ENCODE peak calls at places on chromosome 16, in five cellular contexts. One of them, this sample, is unnamed.

GRCh38 chr16:57192146-57192545 is 6.0 kb downstream of the RSPRY1 start:
- DNase-seq in neural progenitor cell: no peak
- DNase-seq in ovary: no peak
- DNase-seq in right lobe of liver: no peak
- DNase-seq in body of pancreas: no peak
- DNase-seq in this sample: no peak

GRCh38 chr16:645852-646678 is 3.1 kb upstream of the WDR90 start:
- DNase-seq in neural progenitor cell: no peak
- DNase-seq in ovary: no peak
- DNase-seq in right lobe of liver: peak
- DNase-seq in body of pancreas: peak
- DNase-seq in this sample: peak

GRCh38 chr16:53081686-53082407 is 27.1 kb downstream of the CHD9 start:
- DNase-seq in neural progenitor cell: no peak
- DNase-seq in ovary: no peak
- DNase-seq in right lobe of liver: no peak
- DNase-seq in body of pancreas: no peak
- DNase-seq in this sample: no peak

GRCh38 chr16:27464663-27465482 is 62.9 kb downstream of the IL21R start:
- DNase-seq in neural progenitor cell: no peak
- DNase-seq in ovary: no peak
- DNase-seq in right lobe of liver: no peak
- DNase-seq in body of pancreas: no peak
- DNase-seq in this sample: no peak

GRCh38 chr16:50881331-50881830 is 139.5 kb downstream of the CYLD start:
- DNase-seq in neural progenitor cell: peak
- DNase-seq in ovary: no peak
- DNase-seq in right lobe of liver: no peak
- DNase-seq in body of pancreas: no peak
- DNase-seq in this sample: no peak

GRCh38 chr16:4094138-4094773 is 22.0 kb downstream of the ADCY9 start:
- DNase-seq in neural progenitor cell: peak
- DNase-seq in ovary: no peak
- DNase-seq in right lobe of liver: peak
- DNase-seq in body of pancreas: no peak
- DNase-seq in this sample: no peak

GRCh38 chr16:15970202-15970601 is 20.8 kb downstream of the ABCC1 start:
- DNase-seq in neural progenitor cell: peak
- DNase-seq in ovary: no peak
- DNase-seq in right lobe of liver: no peak
- DNase-seq in body of pancreas: no peak
- DNase-seq in this sample: no peak

GRCh38 chr16:72474511-72475123 is 302.7 kb upstream of the PMFBP1 start:
- DNase-seq in neural progenitor cell: no peak
- DNase-seq in ovary: no peak
- DNase-seq in right lobe of liver: no peak
- DNase-seq in body of pancreas: no peak
- DNase-seq in this sample: no peak

GRCh38 chr16:15654591-15654990 is 4.5 kb downstream of the NDE1 start:
- DNase-seq in neural progenitor cell: no peak
- DNase-seq in ovary: no peak
- DNase-seq in right lobe of liver: no peak
- DNase-seq in body of pancreas: no peak
- DNase-seq in this sample: no peak

GRCh38 chr16:78789556-78789955 is 690.1 kb downstream of the WWOX start:
- DNase-seq in neural progenitor cell: no peak
- DNase-seq in ovary: no peak
- DNase-seq in right lobe of liver: no peak
- DNase-seq in body of pancreas: no peak
- DNase-seq in this sample: no peak

GRCh38 chr16:85327731-85328664 is 215.7 kb upstream of the CIBAR2 start:
- DNase-seq in neural progenitor cell: peak
- DNase-seq in ovary: no peak
- DNase-seq in right lobe of liver: no peak
- DNase-seq in body of pancreas: no peak
- DNase-seq in this sample: peak

GRCh38 chr16:19008245-19008644 is 24.5 kb downstream of the TMC7 start:
- DNase-seq in neural progenitor cell: peak
- DNase-seq in ovary: no peak
- DNase-seq in right lobe of liver: no peak
- DNase-seq in body of pancreas: no peak
- DNase-seq in this sample: no peak

GRCh38 chr16:89326721-89327120 is 109.2 kb downstream of the ZNF778 start:
- DNase-seq in neural progenitor cell: no peak
- DNase-seq in ovary: peak
- DNase-seq in right lobe of liver: no peak
- DNase-seq in body of pancreas: peak
- DNase-seq in this sample: peak

GRCh38 chr16:67173323-67173722 is 3.0 kb downstream of the NOL3 start:
- DNase-seq in neural progenitor cell: no peak
- DNase-seq in ovary: no peak
- DNase-seq in right lobe of liver: no peak
- DNase-seq in body of pancreas: no peak
- DNase-seq in this sample: no peak
- H3K27ac ChIP-seq in neural progenitor cell: no peak
- H3K27ac ChIP-seq in ovary: no peak
- H3K27ac ChIP-seq in right lobe of liver: peak
- H3K27ac ChIP-seq in body of pancreas: peak
- H3K27ac ChIP-seq in this sample: peak

GRCh38 chr16:54933281-54934150 is 2.9 kb downstream of the IRX5 start:
- DNase-seq in neural progenitor cell: peak
- DNase-seq in ovary: no peak
- DNase-seq in right lobe of liver: no peak
- DNase-seq in body of pancreas: no peak
- DNase-seq in this sample: peak
- H3K4me3 ChIP-seq in neural progenitor cell: peak
- H3K4me3 ChIP-seq in ovary: no peak
- H3K4me3 ChIP-seq in right lobe of liver: no peak
- H3K4me3 ChIP-seq in body of pancreas: no peak
- H3K4me3 ChIP-seq in this sample: peak

GRCh38 chr16:74499114-74499513 is 77.8 kb upstream of the CLEC18B start:
- DNase-seq in neural progenitor cell: no peak
- DNase-seq in ovary: no peak
- DNase-seq in right lobe of liver: no peak
- DNase-seq in body of pancreas: no peak
- DNase-seq in this sample: no peak
- H3K27ac ChIP-seq in neural progenitor cell: no peak
- H3K27ac ChIP-seq in ovary: no peak
- H3K27ac ChIP-seq in right lobe of liver: no peak
- H3K27ac ChIP-seq in body of pancreas: no peak
- H3K27ac ChIP-seq in this sample: no peak

GRCh38 chr16:49528564-49529150 is 155.1 kb downstream of the C16orf78 start:
- DNase-seq in neural progenitor cell: no peak
- DNase-seq in ovary: no peak
- DNase-seq in right lobe of liver: no peak
- DNase-seq in body of pancreas: no peak
- DNase-seq in this sample: no peak
- H3K4me3 ChIP-seq in neural progenitor cell: no peak
- H3K4me3 ChIP-seq in ovary: peak
- H3K4me3 ChIP-seq in right lobe of liver: no peak
- H3K4me3 ChIP-seq in body of pancreas: no peak
- H3K4me3 ChIP-seq in this sample: peak

GRCh38 chr16:67675999-67676398 is 9.4 kb downstream of the C16orf86 start:
- DNase-seq in neural progenitor cell: no peak
- DNase-seq in ovary: no peak
- DNase-seq in right lobe of liver: no peak
- DNase-seq in body of pancreas: no peak
- DNase-seq in this sample: no peak
- H3K27ac ChIP-seq in neural progenitor cell: no peak
- H3K27ac ChIP-seq in ovary: no peak
- H3K27ac ChIP-seq in right lobe of liver: peak
- H3K27ac ChIP-seq in body of pancreas: no peak
- H3K27ac ChIP-seq in this sample: no peak

GRCh38 chr16:63982156-63982555 is 1139.7 kb downstream of the CDH11 start:
- DNase-seq in neural progenitor cell: peak
- DNase-seq in ovary: no peak
- DNase-seq in right lobe of liver: no peak
- DNase-seq in body of pancreas: no peak
- DNase-seq in this sample: no peak

GRCh38 chr16:63978240-63978639 is 1143.6 kb downstream of the CDH11 start:
- DNase-seq in neural progenitor cell: no peak
- DNase-seq in ovary: no peak
- DNase-seq in right lobe of liver: no peak
- DNase-seq in body of pancreas: no peak
- DNase-seq in this sample: no peak

GRCh38 chr16:63976345-63976744 is 1145.5 kb downstream of the CDH11 start:
- DNase-seq in neural progenitor cell: no peak
- DNase-seq in ovary: no peak
- DNase-seq in right lobe of liver: no peak
- DNase-seq in body of pancreas: no peak
- DNase-seq in this sample: no peak

GRCh38 chr16:63983401-63983800 is 1138.5 kb downstream of the CDH11 start:
- DNase-seq in neural progenitor cell: no peak
- DNase-seq in ovary: no peak
- DNase-seq in right lobe of liver: no peak
- DNase-seq in body of pancreas: no peak
- DNase-seq in this sample: no peak

GRCh38 chr16:63981639-63982038 is 1140.2 kb downstream of the CDH11 start:
- DNase-seq in neural progenitor cell: peak
- DNase-seq in ovary: no peak
- DNase-seq in right lobe of liver: no peak
- DNase-seq in body of pancreas: no peak
- DNase-seq in this sample: no peak
- H3K4me3 ChIP-seq in neural progenitor cell: peak
- H3K4me3 ChIP-seq in ovary: no peak
- H3K4me3 ChIP-seq in right lobe of liver: no peak
- H3K4me3 ChIP-seq in body of pancreas: no peak
- H3K4me3 ChIP-seq in this sample: no peak